ENCODE peak calls at places on chromosomes 1 and 21, in seven cellular contexts. Y is bronchial epithelial cell, S is suprapubic skin, O is IMR-90, Z is lower lobe of right lung, K is esophagus muscularis mucosa, D is heart left ventricle. M is an unnamed sample.

GRCh38 chr1:30933874-30934252 is 25.3 kb upstream of the SDC3 start:
- DNase-seq in S (no peak), Z (no peak), K (no peak), Y (peak; percentile 76), D (no peak), O (peak; percentile 69), M (peak; percentile 60)

GRCh38 chr1:37484325-37485051 is 10.1 kb downstream of the ZC3H12A start:
- DNase-seq in Y (peak; percentile 57), O (no peak), D (no peak), S (peak; percentile 64), Z (no peak), K (no peak), M (no peak)

GRCh38 chr1:167518331-167518700 is at the start of gene CD247:
- DNase-seq in O (no peak), S (no peak), D (no peak), Y (no peak), K (no peak), Z (no peak), M (no peak)

GRCh38 chr1:17790383-17791054 is 35.4 kb downstream of the ACTL8 start:
- DNase-seq in K (no peak), D (no peak), O (no peak), S (no peak), Z (no peak), Y (no peak), M (no peak)

GRCh38 chr1:212712451-212713303 is 13.0 kb upstream of the BATF3 start:
- DNase-seq in Z (no peak), O (peak; percentile 90), K (peak; percentile 21), S (no peak), Y (peak; percentile 48), D (no peak), M (peak; percentile 46)

GRCh38 chr1:67850611-67851075 is 17.4 kb upstream of the GNG12 start:
- DNase-seq in O (peak; percentile 92), Z (peak; percentile 74), D (peak; percentile 79), K (no peak), Y (peak; percentile 94), S (peak; percentile 86), M (peak; percentile 92)

GRCh38 chr1:155049651-155050559 is 1.2 kb upstream of the ADAM15 start:
- DNase-seq in S (no peak), D (no peak), K (no peak), Y (peak; percentile 37), Z (no peak), O (peak; percentile 69), M (peak; percentile 61)

GRCh38 chr1:223401873-223402789 is 8.9 kb downstream of the CCDC185 start:
- DNase-seq in O (peak; percentile 86), K (no peak), S (no peak), D (no peak), Z (no peak), Y (peak; percentile 88), M (peak; percentile 40)

GRCh38 chr1:168947039-168947438 is 159.5 kb upstream of the ATP1B1 start:
- DNase-seq in K (no peak), Z (no peak), S (no peak), D (no peak), Y (no peak), O (no peak), M (no peak)

GRCh38 chr1:160675641-160676410 is 29.0 kb upstream of the SLAMF1 start:
- DNase-seq in S (no peak), Y (peak; percentile 60), D (peak; percentile 72), Z (peak; percentile 84), O (peak; percentile 51), K (no peak), M (peak; percentile 62)

GRCh38 chr1:117631761-117632160 is 25.9 kb downstream of the TENT5C start:
- DNase-seq in Y (no peak), Z (no peak), S (no peak), D (no peak), O (no peak), K (no peak), M (no peak)

GRCh38 chr1:208184993-208185703 is 59.0 kb downstream of the PLXNA2 start:
- DNase-seq in Z (no peak), Y (no peak), K (no peak), O (peak; percentile 64), D (no peak), S (no peak), M (peak; percentile 75)

DNA sequence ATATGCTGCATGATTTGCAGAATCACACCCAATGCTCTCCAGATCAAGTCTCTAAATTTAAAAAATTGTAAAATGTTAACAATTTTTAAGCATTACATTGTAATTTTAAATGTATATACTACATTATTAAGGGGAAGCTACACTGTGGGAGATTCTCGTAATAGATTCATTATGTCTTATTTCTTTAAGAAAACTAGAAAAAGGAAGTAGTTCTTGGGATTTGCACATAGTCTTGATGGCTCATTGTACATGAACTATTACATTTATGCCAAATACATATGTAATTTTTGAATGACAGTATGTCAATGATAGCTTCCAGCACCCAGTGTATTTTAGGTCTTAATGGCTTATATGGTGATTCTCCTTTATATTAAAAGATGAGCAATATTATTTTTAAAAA is 250.3 kb downstream of the PTPRC start:
- DNase-seq in O (no peak), S (no peak), Y (no peak), D (no peak), K (no peak), Z (no peak), M (no peak)
- H3K36me3 ChIP-seq in O (peaks cover 3% of the 10 kb centered on the region), S (no peaks in the 10 kb centered on the region), Y (no peaks in the 10 kb centered on the region), D (no peaks in the 10 kb centered on the region), K (no peaks in the 10 kb centered on the region), Z (no peaks in the 10 kb centered on the region), M (peaks cover 4% of the 10 kb centered on the region)

GRCh38 chr21:37509802-37510393 is 143.3 kb downstream of the DYRK1A start:
- DNase-seq in O (peak; percentile 62), Y (peak; percentile 44), S (no peak), K (no peak), Z (no peak), D (no peak), M (peak; percentile 37)
- H3K36me3 ChIP-seq in O (peaks cover 60% of the 10 kb centered on the region), Y (peaks cover 27% of the 10 kb centered on the region), S (peaks cover 95% of the 10 kb centered on the region), K (peaks cover 96% of the 10 kb centered on the region), Z (peaks cover 99% of the 10 kb centered on the region), D (peaks cover 100% of the 10 kb centered on the region), M (peaks cover 99% of the 10 kb centered on the region)

GRCh38 chr21:29033871-29034270 is 9.4 kb downstream of the USP16 start:
- DNase-seq in K (no peak), D (no peak), Y (no peak), O (peak; percentile 35), S (no peak), Z (no peak), M (no peak)
- H3K36me3 ChIP-seq in K (peaks cover 90% of the 10 kb centered on the region), D (peaks cover 100% of the 10 kb centered on the region), Y (peaks cover 5% of the 10 kb centered on the region), O (peaks cover 37% of the 10 kb centered on the region), S (peaks cover 86% of the 10 kb centered on the region), Z (peaks cover 96% of the 10 kb centered on the region), M (peaks cover 93% of the 10 kb centered on the region)

GRCh38 chr1:116389013-116389412 is 16.0 kb downstream of the ATP1A1 start:
- DNase-seq in S (no peak), K (no peak), Z (no peak), Y (no peak), O (no peak), D (peak; percentile 39), M (no peak)

GRCh38 chr1:116393015-116393414 is 20.0 kb downstream of the ATP1A1 start:
- DNase-seq in S (no peak), O (no peak), D (no peak), Z (peak; percentile 41), K (no peak), Y (no peak), M (no peak)

GRCh38 chr1:116390195-116390594 is 17.2 kb downstream of the ATP1A1 start:
- DNase-seq in S (no peak), K (no peak), Z (no peak), Y (no peak), O (no peak), D (no peak), M (no peak)

GRCh38 chr1:116389705-116390104 is 16.7 kb downstream of the ATP1A1 start:
- DNase-seq in K (no peak), Y (no peak), S (no peak), D (no peak), O (no peak), Z (no peak), M (no peak)

GRCh38 chr1:116391207-116391606 is 18.2 kb downstream of the ATP1A1 start:
- DNase-seq in K (no peak), S (no peak), Z (no peak), D (no peak), O (no peak), Y (no peak), M (no peak)
- H3K36me3 ChIP-seq in K (peaks cover 100% of the 10 kb centered on the region), S (peaks cover 100% of the 10 kb centered on the region), Z (peaks cover 100% of the 10 kb centered on the region), D (peaks cover 100% of the 10 kb centered on the region), O (peaks cover 54% of the 10 kb centered on the region), Y (peaks cover 35% of the 10 kb centered on the region), M (peaks cover 28% of the 10 kb centered on the region)

GRCh38 chr1:100953915-100954314 is 58.0 kb downstream of the SLC30A7 start:
- DNase-seq in K (no peak), Z (no peak), Y (no peak), O (no peak), S (no peak), D (no peak), M (no peak)

GRCh38 chr1:100950311-100950710 is 54.4 kb downstream of the SLC30A7 start:
- DNase-seq in D (no peak), Y (no peak), K (no peak), S (no peak), O (no peak), Z (no peak), M (no peak)

GRCh38 chr1:100952104-100952745 is 56.3 kb downstream of the SLC30A7 start:
- DNase-seq in K (no peak), D (no peak), Z (no peak), Y (peak; percentile 55), S (no peak), O (no peak), M (no peak)

GRCh38 chr1:100955322-100955721 is 59.4 kb downstream of the SLC30A7 start:
- DNase-seq in Y (peak; percentile 63), O (peak; percentile 92), S (no peak), K (no peak), Z (no peak), D (no peak), M (peak; percentile 51)

DNA sequence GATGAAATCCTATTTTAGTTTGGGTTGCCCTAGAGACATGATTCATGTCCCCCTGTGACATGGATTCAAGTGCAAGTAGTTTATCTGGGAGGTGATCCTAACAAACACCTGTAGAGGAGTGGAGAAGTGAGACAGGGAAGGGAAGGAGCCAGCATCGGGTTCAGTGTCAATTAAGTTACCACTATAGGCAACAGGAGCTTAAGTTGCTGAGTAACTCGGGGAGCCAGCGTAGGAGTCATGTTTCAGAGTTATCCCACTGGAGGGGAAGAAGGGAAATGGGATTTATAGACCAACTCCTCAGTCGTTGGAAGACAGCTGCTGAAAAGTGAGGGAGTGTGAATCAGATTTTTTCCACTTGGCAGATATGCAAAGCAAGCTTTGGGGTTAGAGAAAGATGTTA is 54.9 kb downstream of the SLC30A7 start:
- DNase-seq in O (peak; percentile 81), Y (no peak), S (no peak), Z (no peak), K (no peak), D (no peak), M (peak; percentile 26)
- H3K36me3 ChIP-seq in O (no peaks in the 10 kb centered on the region), Y (peaks cover 2% of the 10 kb centered on the region), S (peaks cover 16% of the 10 kb centered on the region), Z (peaks cover 5% of the 10 kb centered on the region), K (peaks cover 12% of the 10 kb centered on the region), D (peaks cover 12% of the 10 kb centered on the region), M (peaks cover 3% of the 10 kb centered on the region)

M was measured in mesenchymal stem cell.